ENCODE peak calls at places on chromosome 12, in seven cellular contexts. N is K562, H is esophagus squamous epithelium, F is osteoblast, M is pancreas, L is esophagus muscularis mucosa, K is adrenal gland. R is an unnamed sample.

GRCh38 chr12:104292872-104293794 is 10.4 kb upstream of the EID3 start:
- DNase-seq in N (no peak), H (no peak), F (no peak), M (no peak), L (no peak), K (no peak), R (no peak)

GRCh38 chr12:18352312-18352711 is 91.0 kb downstream of the PIK3C2G start:
- DNase-seq in N (no peak), H (no peak), F (no peak), M (no peak), L (no peak), K (no peak), R (no peak)

GRCh38 chr12:109346920-109347319 is 780 bp upstream of the MYO1H start:
- DNase-seq in N (peak; percentile 13), H (no peak), F (no peak), M (no peak), L (peak; percentile 12), K (no peak), R (no peak)

GRCh38 chr12:101939856-101940265 is 62.5 kb downstream of the DRAM1 start:
- DNase-seq in N (peak; percentile 67), H (no peak), F (peak; percentile 68), M (no peak), L (no peak), K (peak; percentile 54), R (no peak)

GRCh38 chr12:32604565-32604964 is 74.5 kb upstream of the DNM1L start:
- DNase-seq in N (no peak), H (no peak), F (no peak), M (no peak), L (no peak), K (no peak), R (no peak)

GRCh38 chr12:59041241-59042121 is 121.2 kb upstream of the LRIG3 start:
- DNase-seq in N (no peak), H (no peak), F (peak; percentile 78), M (no peak), L (no peak), K (no peak), R (no peak)

GRCh38 chr12:109286652-109287051 is 22.4 kb downstream of the FOXN4 start:
- DNase-seq in N (no peak), H (no peak), F (peak; percentile 53), M (no peak), L (no peak), K (no peak), R (no peak)

GRCh38 chr12:88775742-88776151 is 195.5 kb upstream of the KITLG start:
- DNase-seq in N (no peak), H (no peak), F (no peak), M (peak; percentile 38), L (no peak), K (no peak), R (no peak)

GRCh38 chr12:117024961-117025480 is 74.2 kb downstream of the TESC start:
- DNase-seq in N (no peak), H (no peak), F (no peak), M (no peak), L (no peak), K (peak; percentile 17), R (no peak)
- H3K36me3 ChIP-seq in N (peaks cover 32% of the 10 kb centered on the region), H (peaks cover 30% of the 10 kb centered on the region), F (peaks cover 59% of the 10 kb centered on the region), M (peaks cover 7% of the 10 kb centered on the region), L (peaks cover 79% of the 10 kb centered on the region), K (no peaks in the 10 kb centered on the region), R (peaks cover 4% of the 10 kb centered on the region)

DNA sequence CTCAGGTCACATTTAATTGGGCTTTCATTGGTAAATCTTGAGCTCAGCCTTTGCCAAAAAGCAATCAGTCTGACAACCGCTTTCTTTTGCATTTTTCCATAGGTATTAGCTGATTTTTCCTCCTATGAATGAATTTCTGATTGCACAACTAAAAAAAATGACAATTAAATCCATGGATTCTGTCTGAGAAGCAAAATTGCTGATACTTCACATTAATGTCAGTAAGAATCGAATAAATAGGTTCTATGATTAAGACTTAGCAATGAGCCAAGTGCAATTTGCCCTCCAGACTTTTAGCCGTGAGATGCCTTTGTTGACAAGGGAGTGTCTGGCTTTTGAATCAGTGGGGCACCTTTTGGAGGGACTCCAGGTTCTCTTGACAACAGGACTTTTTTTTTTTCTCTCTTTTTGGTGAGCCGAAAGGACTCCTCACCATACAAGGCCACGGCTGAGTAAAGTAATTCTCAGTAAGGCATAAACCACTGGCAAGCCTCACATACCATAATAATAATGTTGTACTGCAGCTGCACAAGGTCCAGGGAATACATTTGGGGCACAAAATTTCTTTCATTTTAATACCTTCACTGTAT is 4.7 kb upstream of the MDM1 start:
- DNase-seq in N (no peak), H (no peak), F (peak; percentile 15), M (no peak), L (no peak), K (peak; percentile 25), R (no peak)
- H3K36me3 ChIP-seq in N (no peaks in the 10 kb centered on the region), H (no peaks in the 10 kb centered on the region), F (no peaks in the 10 kb centered on the region), M (no peaks in the 10 kb centered on the region), L (no peaks in the 10 kb centered on the region), K (no peaks in the 10 kb centered on the region), R (no peaks in the 10 kb centered on the region)

DNA sequence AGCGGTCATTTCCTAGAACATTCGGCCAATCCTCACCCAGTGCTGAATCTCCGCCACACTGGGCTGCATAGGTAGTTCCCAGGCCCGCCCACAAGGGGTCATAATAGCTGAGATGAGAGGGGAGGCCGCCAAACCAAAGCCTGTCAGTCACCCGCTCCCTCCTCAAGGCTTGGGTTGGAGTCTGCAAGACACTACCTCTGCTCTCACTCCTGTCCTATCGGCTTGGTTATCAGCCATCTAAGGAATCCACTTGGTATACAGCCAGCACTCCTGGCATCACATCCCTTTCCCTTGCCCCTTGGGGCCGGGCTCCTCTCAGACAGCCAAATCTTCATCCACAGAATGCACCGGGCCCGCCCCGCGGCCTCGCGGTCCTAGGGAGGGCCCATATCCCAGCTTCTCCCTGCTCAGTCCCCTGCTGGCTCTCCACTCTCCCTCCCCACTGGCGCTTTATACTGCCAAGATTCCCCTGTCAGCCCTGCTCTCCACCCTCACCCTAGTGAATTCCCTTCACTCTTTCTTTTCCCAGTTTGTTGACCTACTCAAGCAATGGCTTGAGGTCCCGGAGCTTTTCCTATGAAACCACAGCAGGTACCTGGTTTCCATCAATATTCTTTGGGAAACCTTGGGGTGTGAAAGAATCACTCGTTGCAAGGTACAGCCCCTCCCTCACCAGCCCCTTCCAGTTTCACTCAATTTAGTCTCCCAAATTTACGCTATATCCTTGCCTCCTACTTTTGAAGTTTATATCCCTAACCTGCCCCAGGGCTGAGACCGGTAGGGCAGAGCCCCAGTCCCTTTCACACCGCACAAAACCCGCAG is 1.5 kb downstream of the IFFO1 start:
- DNase-seq in N (peak; percentile 67), H (no peak), F (peak; percentile 98), M (peak; percentile 58), L (no peak), K (no peak), R (peak; percentile 63)
- H3K36me3 ChIP-seq in N (peaks cover 24% of the 10 kb centered on the region), H (peaks cover 13% of the 10 kb centered on the region), F (peaks cover 19% of the 10 kb centered on the region), M (no peaks in the 10 kb centered on the region), L (peaks cover 37% of the 10 kb centered on the region), K (no peaks in the 10 kb centered on the region), R (peaks cover 13% of the 10 kb centered on the region)

GRCh38 chr12:90938451-90938850 is 16.5 kb downstream of the CCER1 start:
- DNase-seq in N (no peak), H (no peak), F (peak; percentile 71), M (no peak), L (no peak), K (no peak), R (no peak)
- H3K36me3 ChIP-seq in N (no peaks in the 10 kb centered on the region), H (no peaks in the 10 kb centered on the region), F (no peaks in the 10 kb centered on the region), M (no peaks in the 10 kb centered on the region), L (no peaks in the 10 kb centered on the region), K (no peaks in the 10 kb centered on the region), R (no peaks in the 10 kb centered on the region)

DNA sequence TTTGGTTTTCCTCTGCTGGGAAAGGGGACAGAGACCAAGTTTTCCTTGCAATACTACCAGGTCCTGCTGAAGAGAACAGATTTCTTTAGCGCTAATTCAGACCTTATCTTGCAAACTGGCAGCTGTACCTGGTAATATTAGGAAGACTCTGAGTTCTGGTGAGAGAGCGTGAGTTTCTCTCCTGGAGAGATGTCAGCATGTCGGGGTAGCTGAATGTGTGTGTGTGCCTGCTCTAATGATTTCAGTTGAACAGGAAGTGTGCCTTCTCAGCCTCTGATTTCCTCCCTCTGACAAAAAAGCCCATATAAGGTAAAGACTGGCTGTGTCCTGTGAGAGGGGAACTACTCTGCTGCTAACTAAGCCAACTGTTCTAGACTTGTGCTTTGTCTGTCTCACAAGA is 10.3 kb upstream of the ERP27 start:
- DNase-seq in N (no peak), H (peak; percentile 26), F (no peak), M (peak; percentile 28), L (no peak), K (no peak), R (peak; percentile 26)
- H3K36me3 ChIP-seq in N (peaks cover 34% of the 10 kb centered on the region), H (no peaks in the 10 kb centered on the region), F (no peaks in the 10 kb centered on the region), M (no peaks in the 10 kb centered on the region), L (peaks cover 5% of the 10 kb centered on the region), K (no peaks in the 10 kb centered on the region), R (peaks cover 60% of the 10 kb centered on the region)

GRCh38 chr12:56163533-56164344 is 5.6 kb downstream of the MYL6 start:
- DNase-seq in N (no peak), H (no peak), F (no peak), M (no peak), L (no peak), K (no peak), R (no peak)
- H3K36me3 ChIP-seq in N (peaks cover 92% of the 10 kb centered on the region), H (peaks cover 61% of the 10 kb centered on the region), F (peaks cover 81% of the 10 kb centered on the region), M (no peaks in the 10 kb centered on the region), L (peaks cover 94% of the 10 kb centered on the region), K (no peaks in the 10 kb centered on the region), R (peaks cover 66% of the 10 kb centered on the region)

R was measured in effector memory CD4-positive, alpha-beta T cell.